ENCODE peak calls at places on chromosomes 13 and 19, in nine cellular contexts. L is breast epithelium, V is colonic mucosa, D is PC-9, H is cardiac muscle cell, G is BE2C, M is fibroblast of lung, S is A549, E is mucosa of descending colon. F is an unnamed sample.

GRCh38 chr19:55648657-55649578 is 906 bp downstream of the CCDC106 start:
- DNase-seq in S (no peak), V (no peak), H (no peak), L (no peak), G (no peak), D (peak; percentile 15), M (no peak), E (no peak), F (no peak)

GRCh38 chr19:18433735-18434398 is 4.1 kb downstream of the ISYNA1 start:
- DNase-seq in E (peak; percentile 64), H (peak; percentile 33), V (no peak), L (no peak), M (no peak), G (peak; percentile 70), D (no peak), S (no peak), F (no peak)

GRCh38 chr19:4278926-4279529 is at the start of gene SHD:
- DNase-seq in V (no peak), H (no peak), M (no peak), S (no peak), E (no peak), D (no peak), L (no peak), G (peak; percentile 82), F (peak; percentile 81)

GRCh38 chr19:47107201-47107952 is 6.2 kb downstream of the ZC3H4 start:
- DNase-seq in V (peak; percentile 62), G (no peak), D (peak; percentile 94), L (no peak), S (no peak), M (no peak), E (no peak), H (no peak), F (no peak)

GRCh38 chr19:18773682-18774081 is 17.4 kb downstream of the COMP start:
- DNase-seq in S (no peak), E (no peak), G (no peak), V (no peak), H (no peak), D (no peak), M (no peak), L (no peak), F (no peak)

GRCh38 chr19:48372904-48373303 is 8.7 kb downstream of the SYNGR4 start:
- DNase-seq in V (peak; percentile 70), E (no peak), M (peak; percentile 10), L (no peak), D (no peak), H (no peak), S (peak; percentile 68), G (peak; percentile 53), F (no peak)

GRCh38 chr13:25881946-25882574 is 169.8 kb downstream of the SHISA2 start:
- DNase-seq in L (no peak), D (no peak), M (peak; percentile 90), H (peak; percentile 50), E (no peak), G (peak; percentile 22), S (no peak), V (no peak), F (no peak)

GRCh38 chr19:5718032-5718578 is 1.8 kb downstream of the LONP1 start:
- DNase-seq in S (no peak), L (no peak), E (no peak), M (peak; percentile 63), V (no peak), H (peak; percentile 30), G (no peak), D (no peak), F (no peak)

GRCh38 chr13:101711307-101712025 is 259.0 kb downstream of the ITGBL1 start:
- DNase-seq in E (no peak), G (no peak), L (no peak), M (no peak), H (no peak), D (no peak), V (no peak), S (no peak), F (no peak)

GRCh38 chr13:20270163-20270865 is 38.2 kb upstream of the GJB6 start:
- DNase-seq in G (no peak), S (no peak), V (no peak), M (peak; percentile 50), D (no peak), L (no peak), E (no peak), H (peak; percentile 17), F (no peak)

GRCh38 chr19:5974721-5975387 is 3.1 kb downstream of the RANBP3 start:
- DNase-seq in S (no peak), M (no peak), V (peak; percentile 60), L (no peak), G (no peak), D (no peak), H (no peak), E (no peak), F (peak; percentile 91)

GRCh38 chr13:46975173-46975572 is 78.3 kb upstream of the HTR2A start:
- DNase-seq in V (no peak), H (no peak), L (no peak), M (no peak), S (no peak), D (no peak), E (no peak), G (no peak), F (no peak)

GRCh38 chr19:31675187-31675913 is 326.1 kb upstream of the TSHZ3 start:
- DNase-seq in G (no peak), V (no peak), H (peak; percentile 61), M (peak; percentile 94), L (no peak), D (no peak), S (no peak), E (no peak), F (no peak)

GRCh38 chr19:5452594-5453565 is 2.3 kb upstream of the ZNRF4 start:
- DNase-seq in S (peak; percentile 66), H (peak; percentile 14), V (no peak), M (peak; percentile 20), E (no peak), L (no peak), D (no peak), G (peak; percentile 37), F (no peak)

GRCh38 chr13:112486386-112487126 is 101.4 kb downstream of the TUBGCP3 start:
- DNase-seq in V (no peak), H (no peak), D (no peak), L (no peak), E (no peak), G (no peak), S (no peak), M (peak; percentile 5), F (peak; percentile 25)

GRCh38 chr13:100828226-100828625 is 153.6 kb upstream of the TMTC4 start:
- DNase-seq in E (no peak), G (no peak), M (no peak), V (no peak), D (no peak), S (no peak), L (no peak), H (peak; percentile 3), F (no peak)

GRCh38 chr19:46890423-46891170 is 29.8 kb downstream of the ARHGAP35 start:
- DNase-seq in E (no peak), G (no peak), M (peak; percentile 86), L (no peak), V (peak; percentile 45), H (peak; percentile 53), S (peak; percentile 87), D (peak; percentile 97), F (no peak)

GRCh38 chr13:101915333-101915732 is 462.9 kb downstream of the ITGBL1 start:
- DNase-seq in D (peak; percentile 21), L (no peak), S (no peak), V (no peak), M (no peak), E (no peak), G (no peak), H (no peak), F (no peak)

GRCh38 chr19:50427997-50428425 is 4.7 kb upstream of the MYBPC2 start:
- DNase-seq in G (no peak), L (peak; percentile 89), H (peak; percentile 93), V (peak; percentile 78), E (peak; percentile 91), S (no peak), M (peak; percentile 76), D (no peak), F (peak; percentile 95)

GRCh38 chr13:93307651-93308050 is 81.0 kb downstream of the GPC6 start:
- DNase-seq in M (peak; percentile 30), G (no peak), V (no peak), S (no peak), L (no peak), H (no peak), E (no peak), D (no peak), F (no peak)

DNA sequence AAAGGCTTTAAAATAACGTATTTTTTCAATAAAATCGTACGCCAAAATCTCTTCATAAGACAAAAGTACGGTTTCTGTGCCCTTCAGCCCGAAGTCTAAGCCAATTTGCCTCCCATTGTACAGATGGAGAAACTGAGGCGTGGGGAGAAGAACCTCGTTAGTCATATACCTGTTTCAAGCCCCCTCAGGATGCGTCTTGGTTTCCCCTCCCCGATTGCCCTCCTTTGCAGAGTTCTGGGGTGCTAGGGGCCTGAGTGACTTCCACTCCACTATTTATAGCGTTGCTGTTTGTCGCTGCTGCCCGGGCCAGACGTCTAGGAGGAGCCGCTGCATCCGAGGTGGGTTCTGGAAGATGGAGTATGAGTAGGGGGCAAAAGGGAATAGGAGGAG is 2.3 kb upstream of the LTBP4 start:
- DNase-seq in V (no peak), L (no peak), E (no peak), G (no peak), S (no peak), H (no peak), D (no peak), M (no peak), F (no peak)
- H3K4me1 ChIP-seq in V (peaks cover 23% of the 10 kb centered on the region), L (peaks cover 19% of the 10 kb centered on the region), E (peaks cover 47% of the 10 kb centered on the region), G (peaks cover 13% of the 10 kb centered on the region), S (peaks cover 55% of the 10 kb centered on the region), H (peaks cover 33% of the 10 kb centered on the region), D (peaks cover 35% of the 10 kb centered on the region), M (peaks cover 30% of the 10 kb centered on the region), F (peaks cover 70% of the 10 kb centered on the region)

GRCh38 chr19:35114656-35115537 is 726 bp upstream of the FXYD3 start:
- DNase-seq in L (peak; percentile 78), S (peak; percentile 74), E (peak; percentile 86), H (peak; percentile 71), G (peak; percentile 74), M (peak; percentile 29), V (peak; percentile 86), D (peak; percentile 59), F (peak; percentile 75)
- TF ChIP-seq CTCF in L (peak; percentile 99), S (peak; percentile 98), E (peak; percentile 97), H (peak; percentile 100), G (peak; percentile 98), M (peak; percentile 99), V (peak; percentile 95), D (peak; percentile 100), F (peak; percentile 91)

DNA sequence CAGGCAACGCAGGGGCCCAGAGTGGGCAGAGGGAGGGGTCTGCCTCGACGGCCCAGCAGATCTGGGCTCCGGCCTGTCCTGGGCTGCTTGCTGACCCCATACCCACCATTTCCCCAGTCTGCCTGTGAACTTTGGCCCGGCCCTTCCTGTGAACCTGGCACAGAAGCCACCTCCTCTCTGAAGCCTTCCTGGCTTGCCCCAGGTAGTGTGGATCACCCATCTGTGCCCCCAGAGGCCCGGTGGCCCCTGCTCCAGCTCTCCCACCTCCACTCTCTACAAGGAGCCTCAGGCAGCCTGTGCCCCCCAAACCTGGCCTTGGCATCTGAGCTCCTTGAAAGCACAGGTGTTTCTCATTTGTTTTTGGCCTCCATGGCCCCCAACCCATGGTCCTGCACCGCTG is 15.7 kb downstream of the PLEKHF1 start:
- DNase-seq in G (no peak), S (no peak), H (no peak), V (no peak), M (no peak), L (no peak), E (peak; percentile 50), D (no peak), F (no peak)
- H3K4me1 ChIP-seq in G (no peaks in the 10 kb centered on the region), S (no peaks in the 10 kb centered on the region), H (no peaks in the 10 kb centered on the region), V (no peaks in the 10 kb centered on the region), M (peaks cover 7% of the 10 kb centered on the region), L (peaks cover 25% of the 10 kb centered on the region), E (peaks cover 5% of the 10 kb centered on the region), D (peaks cover 16% of the 10 kb centered on the region), F (peaks cover 67% of the 10 kb centered on the region)

GRCh38 chr13:28313579-28313978 is 175.2 kb downstream of the PAN3 start:
- DNase-seq in D (no peak), M (peak; percentile 13), L (no peak), G (peak; percentile 22), S (no peak), E (no peak), V (no peak), H (peak; percentile 68), F (no peak)
- TF ChIP-seq CTCF in D (no peak), M (peak; percentile 24), L (no peak), G (peak; percentile 36), S (no peak), E (no peak), V (no peak), H (peak; percentile 50), F (no peak)

F was measured in upper lobe of left lung.